ENCODE peak calls at places on chromosomes 2 and 18, in six cellular contexts. M, D, P, F, R and H are unnamed samples.

GRCh38 chr2:239902749-239903201 is 122.4 kb downstream of the NDUFA10 start:
- DNase-seq in R (no peak), P (no peak), F (no peak), D (no peak), M (no peak), H (no peak)

GRCh38 chr18:75779450-75779849 is 351.9 kb upstream of the SMIM21 start:
- DNase-seq in M (no peak), P (no peak), D (no peak), R (no peak), F (no peak), H (no peak)

GRCh38 chr2:56444339-56444738 is 260.5 kb downstream of the CCDC85A start:
- DNase-seq in P (no peak), F (no peak), M (no peak), D (no peak), R (peak), H (no peak)

GRCh38 chr2:12897181-12897580 is 180.4 kb downstream of the TRIB2 start:
- DNase-seq in M (no peak), F (no peak), P (no peak), R (no peak), D (peak), H (no peak)

GRCh38 chr2:123738643-123739042 is 286.4 kb upstream of the CNTNAP5 start:
- DNase-seq in M (no peak), R (no peak), P (no peak), F (no peak), D (peak), H (no peak)

GRCh38 chr2:192827735-192828134 is 633.0 kb upstream of the TMEFF2 start:
- DNase-seq in M (no peak), R (no peak), F (peak), D (no peak), P (no peak), H (no peak)

GRCh38 chr2:98913916-98914712 is 21.9 kb downstream of the CRACDL start:
- DNase-seq in D (no peak), R (no peak), F (no peak), P (no peak), M (no peak), H (no peak)

GRCh38 chr18:26133652-26134051 is at the start of gene PSMA8:
- DNase-seq in D (no peak), R (no peak), M (peak), P (no peak), F (peak), H (no peak)

GRCh38 chr2:25112113-25112512 is 56.3 kb downstream of the POMC start:
- DNase-seq in F (no peak), P (no peak), D (no peak), R (no peak), M (no peak), H (no peak)

GRCh38 chr2:2831656-2832055 is 500.6 kb upstream of the MYT1L start:
- DNase-seq in R (no peak), M (no peak), P (no peak), F (no peak), D (no peak), H (no peak)

GRCh38 chr2:241882090-241882625 is 12.6 kb downstream of the RTP5 start:
- DNase-seq in R (no peak), P (no peak), D (peak), F (peak), M (peak), H (no peak)

GRCh38 chr18:48792141-48792540 is 158.6 kb downstream of the SMAD7 start:
- DNase-seq in R (no peak), P (no peak), M (no peak), D (no peak), F (no peak), H (no peak)

GRCh38 chr2:128236491-128237035 is 82.1 kb downstream of the HS6ST1 start:
- DNase-seq in M (no peak), D (no peak), R (no peak), P (no peak), F (no peak), H (peak)

GRCh38 chr18:9401166-9401565 is 66.6 kb downstream of the TWSG1 start:
- DNase-seq in P (no peak), F (no peak), R (no peak), D (no peak), M (no peak), H (no peak)

GRCh38 chr18:40851014-40851429 is 1104.0 kb upstream of the PIK3C3 start:
- DNase-seq in F (no peak), P (no peak), R (no peak), D (no peak), M (no peak), H (no peak)

GRCh38 chr2:233867993-233868532 is at the start of gene MSL3B:
- DNase-seq in M (no peak), P (no peak), D (peak), F (peak), R (peak), H (no peak)

GRCh38 chr2:231450548-231450989 is 13.7 kb downstream of the NCL start:
- DNase-seq in D (peak), F (no peak), P (no peak), M (no peak), R (no peak), H (no peak)

GRCh38 chr2:156999657-157000056 is 257.8 kb upstream of the GALNT5 start:
- DNase-seq in F (no peak), R (no peak), M (no peak), D (no peak), P (no peak), H (no peak)

GRCh38 chr2:28322887-28323483 is 69.7 kb upstream of the FOSL2 start:
- DNase-seq in F (no peak), M (no peak), R (no peak), D (no peak), P (no peak), H (no peak)

GRCh38 chr2:99729104-99729503 is 239.3 kb upstream of the REV1 start:
- DNase-seq in D (no peak), M (no peak), P (no peak), R (no peak), F (no peak), H (no peak)

GRCh38 chr2:130378206-130378897 is 22.5 kb downstream of the PTPN18 start:
- DNase-seq in M (no peak), P (no peak), R (no peak), D (no peak), F (no peak), H (no peak)

GRCh38 chr2:3597567-3597966 is 2.7 kb downstream of the COLEC11 start:
- DNase-seq in D (no peak), R (no peak), M (no peak), F (no peak), P (no peak), H (no peak)

GRCh38 chr18:5630057-5630765 is 86.4 kb upstream of the EPB41L3 start:
- DNase-seq in F (peak), D (no peak), R (peak), M (peak), P (no peak), H (no peak)

GRCh38 chr2:200592414-200593075 is 6.7 kb downstream of the AOX1 start:
- DNase-seq in M (no peak), D (peak), P (peak), F (no peak), R (peak), H (no peak)

GRCh38 chr2:177758591-177759371 is 313.8 kb downstream of the PDE11A start:
- DNase-seq in D (peak), P (peak), M (peak), R (peak), F (peak), H (peak)

GRCh38 chr2:26465266-26465925 is 12.5 kb downstream of the OTOF start:
- DNase-seq in R (no peak), D (no peak), M (no peak), P (no peak), F (no peak), H (no peak)

GRCh38 chr2:227374158-227374557 is 4.9 kb downstream of the TM4SF20 start:
- DNase-seq in M (no peak), R (no peak), F (no peak), P (no peak), D (peak), H (no peak)

GRCh38 chr2:175025946-175026345 is 20.8 kb upstream of the CHN1 start:
- DNase-seq in M (no peak), P (no peak), D (no peak), F (no peak), R (no peak), H (no peak)

DNA sequence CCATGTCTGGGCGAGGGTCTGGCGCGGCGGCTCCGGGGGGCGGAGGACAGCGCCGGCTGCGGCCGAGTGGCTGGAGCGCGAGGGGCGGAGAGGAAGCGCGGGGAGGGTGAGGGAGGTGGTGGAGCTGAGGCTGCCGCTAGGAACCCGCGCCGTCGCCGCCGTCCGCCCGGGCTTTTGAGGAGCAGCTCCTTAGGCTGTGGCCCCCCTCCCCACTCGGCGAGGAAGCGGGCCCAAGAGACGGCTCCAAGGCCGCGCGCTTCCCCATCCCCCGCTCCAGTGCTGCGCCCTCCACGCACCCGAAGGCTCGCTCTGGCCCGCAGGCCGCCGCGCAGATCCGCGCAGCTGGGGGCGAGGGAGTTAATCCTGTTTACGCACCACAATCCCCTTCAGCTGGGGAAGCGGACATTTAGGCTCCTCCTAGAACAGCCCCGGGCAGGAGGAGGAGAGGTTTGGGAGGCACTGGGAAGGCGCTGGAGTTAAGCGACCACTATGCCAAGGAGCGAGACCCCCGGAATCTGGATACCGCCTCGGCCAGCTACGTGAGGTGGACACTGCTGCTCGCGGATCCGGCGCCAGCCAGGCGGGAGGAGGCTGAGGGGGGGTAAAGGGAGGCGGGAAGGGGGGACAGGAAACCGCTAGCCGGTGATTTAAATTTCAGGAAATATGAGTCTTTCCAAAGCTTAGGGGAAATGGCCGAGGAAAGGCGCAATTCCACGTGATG is at the start of gene CNRIP1:
- DNase-seq in D (peak), F (peak), R (peak), P (no peak), M (peak), H (peak)
- TF ChIP-seq POLR2A in D (no peak), F (peak), R (no peak), P (no peak), M (peak), H (peak)

DNA sequence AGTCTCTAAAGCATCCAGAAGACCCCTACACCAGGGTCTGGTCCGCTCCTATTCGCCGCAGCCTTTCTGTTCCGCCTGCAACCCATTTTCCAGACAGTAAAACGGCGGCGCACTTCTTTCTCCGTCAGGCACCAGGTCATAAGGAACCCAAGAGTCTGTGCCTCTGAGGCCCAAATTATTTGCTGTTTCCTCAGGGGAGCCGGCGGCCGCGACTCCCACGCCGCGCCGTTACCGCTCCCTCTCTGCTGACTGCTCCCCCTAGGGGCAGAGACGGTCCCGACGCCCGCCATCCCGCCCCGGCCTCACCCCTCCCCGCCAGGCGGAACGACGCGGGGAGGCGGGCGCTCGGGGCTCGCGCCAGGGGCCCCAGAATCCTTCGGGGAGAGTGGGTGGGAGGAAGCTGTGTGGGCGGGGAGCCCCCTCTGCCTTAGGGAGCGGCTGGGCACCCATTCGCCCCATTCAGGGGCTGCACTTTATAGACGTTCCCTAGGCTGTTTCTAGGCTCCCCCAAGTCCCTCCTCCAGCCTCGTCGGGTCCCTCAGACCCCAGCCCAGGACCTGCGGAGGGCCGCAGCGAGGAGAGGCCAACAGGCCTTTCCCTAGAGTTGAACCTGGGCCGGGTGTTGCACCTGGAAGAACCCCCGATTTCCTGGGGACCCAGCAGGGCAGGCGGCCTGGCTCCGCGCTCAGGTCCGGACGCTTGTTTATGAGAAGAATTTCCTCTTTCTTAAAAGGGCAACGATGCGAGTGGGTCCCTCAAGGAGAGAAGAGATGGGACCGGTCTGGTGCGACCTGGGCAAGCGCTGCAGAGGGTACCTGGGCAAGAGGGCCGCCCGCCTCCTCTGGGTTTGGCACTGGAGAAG is 3.6 kb upstream of the CTDSP1 start:
- DNase-seq in R (peak), F (peak), P (peak), M (peak), D (peak), H (peak)
- TF ChIP-seq POLR2A in R (no peak), F (peak), P (no peak), M (peak), D (peak), H (no peak)

GRCh38 chr2:32063310-32064020 is at the start of gene SPAST:
- DNase-seq in F (peak), D (peak), M (peak), P (peak), R (peak), H (peak)
- TF ChIP-seq POLR2A in F (peak), D (no peak), M (peak), P (peak), R (peak), H (peak)

GRCh38 chr18:59898093-59898492 is 1.7 kb upstream of the PMAIP1 start:
- DNase-seq in F (no peak), P (no peak), D (no peak), R (no peak), M (no peak), H (no peak)

GRCh38 chr18:59899298-59900221 is at the start of gene PMAIP1:
- DNase-seq in R (peak), D (peak), F (peak), M (peak), P (peak), H (peak)

GRCh38 chr18:59900222-59901128 is 679 bp downstream of the PMAIP1 start:
- DNase-seq in F (no peak), P (no peak), D (peak), M (no peak), R (peak), H (no peak)

GRCh38 chr18:59897321-59897954 is 2.4 kb upstream of the PMAIP1 start:
- DNase-seq in R (no peak), M (no peak), P (no peak), D (no peak), F (no peak), H (no peak)

DNA sequence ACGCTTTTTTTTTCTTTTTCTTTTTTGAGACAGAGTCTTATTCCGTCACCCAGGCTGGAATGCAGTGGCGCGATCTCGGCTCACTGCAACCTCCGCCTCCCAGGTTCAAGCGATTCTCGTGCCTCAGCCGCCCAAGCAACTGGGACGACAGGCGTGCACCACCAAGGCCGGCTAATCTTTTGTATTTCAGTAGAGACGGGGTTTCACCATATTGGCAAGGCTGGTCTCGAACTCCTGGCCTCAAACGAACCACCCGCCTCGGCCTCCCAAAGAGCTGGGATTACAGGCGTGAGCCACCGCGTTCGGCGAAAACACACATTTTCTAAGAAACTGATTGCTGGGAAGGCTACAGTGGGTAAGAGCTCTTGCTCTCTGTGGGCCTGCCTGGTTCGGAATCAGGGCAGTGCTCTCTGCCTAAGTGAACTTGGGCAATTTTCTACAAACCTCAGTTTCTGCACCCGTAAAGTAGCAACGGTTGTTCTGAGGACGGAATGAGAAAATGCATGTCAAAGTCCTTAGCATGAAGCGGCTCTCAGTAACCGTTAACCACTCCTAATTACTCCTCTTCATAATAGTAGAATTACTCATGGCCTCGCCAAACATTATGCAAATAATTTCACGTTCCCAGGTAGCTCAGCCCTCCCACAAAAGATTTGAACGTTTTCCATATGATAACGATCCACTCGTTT is 1.0 kb upstream of the PMAIP1 start:
- DNase-seq in R (no peak), M (no peak), D (no peak), F (no peak), P (no peak), H (no peak)
- TF ChIP-seq POLR2A in R (no peak), M (no peak), D (no peak), F (no peak), P (no peak), H (no peak)

GRCh38 chr18:657311-657997 is at the start of gene TYMS:
- DNase-seq in D (peak), M (no peak), R (peak), F (peak), P (peak), H (peak)

GRCh38 chr18:658947-659533 is 1.6 kb downstream of the TYMS start:
- DNase-seq in P (no peak), M (no peak), F (no peak), R (no peak), D (no peak), H (no peak)

GRCh38 chr18:659597-659996 is 2.1 kb downstream of the TYMS start:
- DNase-seq in F (no peak), D (no peak), R (no peak), P (no peak), M (no peak), H (no peak)

GRCh38 chr18:655445-655844 is 2.0 kb upstream of the TYMS start:
- DNase-seq in R (no peak), D (no peak), F (no peak), P (no peak), M (no peak), H (no peak)

DNA sequence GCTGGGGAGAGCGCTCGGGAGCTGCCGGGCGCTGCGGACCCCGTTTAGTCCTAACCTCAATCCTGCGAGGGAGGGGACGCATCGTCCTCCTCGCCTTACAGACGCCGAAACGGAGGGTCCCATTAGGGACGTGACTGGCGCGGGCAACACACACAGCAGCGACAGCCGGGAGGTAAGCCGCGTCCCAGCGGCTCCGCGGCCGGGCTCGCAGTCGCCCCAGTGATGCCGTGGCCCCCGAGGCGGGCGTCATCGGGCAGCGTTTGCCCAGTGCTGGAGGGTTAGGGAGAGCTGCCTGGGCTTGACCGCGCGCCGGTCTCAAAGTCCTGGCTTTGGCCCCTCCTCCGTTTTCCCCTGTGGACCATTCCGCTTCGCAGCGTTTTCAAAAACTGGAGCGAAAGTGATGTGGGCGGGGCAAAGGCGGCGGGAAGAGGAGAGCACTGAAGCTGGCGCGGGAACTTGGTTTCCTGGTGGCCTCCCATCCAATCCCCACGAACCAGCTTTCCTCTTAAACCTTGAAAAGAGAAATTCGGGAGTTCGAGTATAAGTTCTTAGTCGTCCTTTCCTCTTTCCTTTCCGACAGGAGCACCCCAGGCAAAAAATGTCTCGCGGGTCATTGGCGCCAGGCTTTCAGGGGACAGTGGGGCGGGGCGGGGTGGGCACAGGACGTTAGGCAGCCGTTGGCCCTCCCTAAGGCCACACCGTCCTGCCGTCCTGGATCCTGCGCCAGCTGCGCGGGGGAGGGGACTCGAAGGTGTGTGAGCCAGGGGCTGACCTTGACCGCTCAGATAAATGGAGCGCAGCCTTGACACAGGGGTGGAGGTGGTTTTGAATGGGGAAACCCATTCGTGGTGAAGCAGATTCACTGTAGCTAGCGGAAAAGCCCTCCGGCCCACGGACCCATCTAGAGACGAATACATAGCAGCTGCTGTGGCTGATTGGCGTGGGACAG is 819 bp downstream of the TYMS start:
- DNase-seq in F (peak), M (peak), R (peak), D (peak), P (peak), H (peak)
- TF ChIP-seq POLR2A in F (no peak), M (no peak), R (peak), D (peak), P (peak), H (peak)

GRCh38 chr2:204984421-204984925 is 439.2 kb downstream of the PARD3B start:
- DNase-seq in M (no peak), P (no peak), R (no peak), D (no peak), F (no peak), H (no peak)

GRCh38 chr2:204988836-204989235 is 443.6 kb downstream of the PARD3B start:
- DNase-seq in F (no peak), R (no peak), M (no peak), D (no peak), P (no peak), H (no peak)

GRCh38 chr2:204986641-204987040 is 441.4 kb downstream of the PARD3B start:
- DNase-seq in P (no peak), R (no peak), F (no peak), D (no peak), M (no peak), H (no peak)

GRCh38 chr2:204989877-204990276 is 444.6 kb downstream of the PARD3B start:
- DNase-seq in F (no peak), M (no peak), P (no peak), R (no peak), D (no peak), H (no peak)
- TF ChIP-seq POLR2A in F (no peak), M (no peak), P (no peak), R (no peak), D (no peak), H (no peak)